ENCODE peak calls at places on chromosomes 11 and 22, in seven cellular contexts. D, V, H, O, F, Z and L are unnamed samples.

GRCh38 chr11:31645747-31646146 is 136.2 kb downstream of the ELP4 start:
- DNase-seq in Z (no peak), V (peak), O (no peak), H (peak), D (no peak), F (peak), L (no peak)

GRCh38 chr11:45930951-45931563 is 8.6 kb downstream of the LARGE2 start:
- DNase-seq in Z (no peak), H (peak), F (no peak), O (no peak), V (no peak), D (no peak), L (no peak)

GRCh38 chr22:38956551-38956950 is 858 bp upstream of the APOBEC3A start:
- DNase-seq in F (no peak), O (no peak), D (no peak), V (no peak), Z (peak), H (no peak), L (no peak)

GRCh38 chr11:28442113-28442512 is 333.9 kb downstream of the METTL15 start:
- DNase-seq in F (no peak), D (no peak), Z (no peak), V (no peak), H (no peak), O (no peak), L (no peak)

GRCh38 chr11:120974980-120975379 is 48.9 kb upstream of the TBCEL start:
- DNase-seq in O (no peak), D (no peak), Z (no peak), F (peak), V (no peak), H (no peak), L (no peak)

GRCh38 chr11:111941963-111942362 is 4.8 kb downstream of the DIXDC1 start:
- DNase-seq in H (peak), V (no peak), F (peak), O (no peak), D (no peak), Z (no peak), L (no peak)

GRCh38 chr11:2102883-2103213 is 36.3 kb downstream of the IGF2 start:
- DNase-seq in D (no peak), V (no peak), F (no peak), H (no peak), Z (peak), O (no peak), L (no peak)

GRCh38 chr11:134272381-134273316 is 3.5 kb upstream of the GLB1L3 start:
- DNase-seq in Z (no peak), O (no peak), F (no peak), H (no peak), D (no peak), V (peak), L (no peak)

GRCh38 chr22:17370036-17370765 is 941 bp downstream of the CECR2 start:
- DNase-seq in H (no peak), D (no peak), V (no peak), F (no peak), Z (no peak), O (no peak), L (no peak)

GRCh38 chr11:86067230-86068137 is 1.4 kb downstream of the PICALM start:
- DNase-seq in Z (no peak), H (peak), O (no peak), D (no peak), V (no peak), F (no peak), L (no peak)

GRCh38 chr11:2175659-2176058 is 4.0 kb upstream of the TH start:
- DNase-seq in Z (no peak), H (peak), O (no peak), D (no peak), F (peak), V (peak), L (no peak)

GRCh38 chr11:16356751-16357365 is 512 bp upstream of the SOX6 start:
- DNase-seq in V (no peak), F (no peak), D (no peak), Z (no peak), O (no peak), H (no peak), L (no peak)

GRCh38 chr11:76670475-76671235 is at the start of gene LRRC32:
- DNase-seq in V (no peak), D (peak), F (no peak), H (no peak), O (no peak), Z (peak), L (no peak)

GRCh38 chr22:22802346-22802970 is 85.2 kb upstream of the IGLL5 start:
- DNase-seq in D (no peak), O (no peak), F (no peak), H (no peak), Z (peak), V (no peak), L (no peak)

GRCh38 chr22:31635638-31636306 is 26.2 kb downstream of the PISD start:
- DNase-seq in D (no peak), Z (no peak), O (no peak), V (no peak), F (no peak), H (no peak), L (no peak)

GRCh38 chr11:2137202-2138071 is 1.8 kb downstream of the IGF2 start:
- DNase-seq in H (peak), Z (no peak), O (no peak), F (peak), D (no peak), V (peak), L (no peak)

GRCh38 chr11:14414470-14415461 is 55.8 kb upstream of the RRAS2 start:
- DNase-seq in H (no peak), F (peak), D (no peak), Z (peak), O (no peak), V (no peak), L (no peak)

GRCh38 chr11:123682976-123683375 is 28.6 kb upstream of the SCN3B start:
- DNase-seq in O (no peak), D (no peak), V (no peak), H (no peak), Z (no peak), F (no peak), L (no peak)

GRCh38 chr11:14443642-14444041 is 56.0 kb downstream of the COPB1 start:
- DNase-seq in H (peak), F (peak), D (no peak), O (no peak), V (no peak), Z (no peak), L (no peak)

GRCh38 chr11:36186340-36186739 is 102.9 kb downstream of the COMMD9 start:
- DNase-seq in V (peak), H (peak), D (no peak), Z (no peak), O (no peak), F (no peak), L (no peak)

GRCh38 chr11:114073506-114074381 is 14.2 kb downstream of the ZBTB16 start:
- DNase-seq in H (no peak), V (no peak), F (no peak), Z (peak), O (no peak), D (no peak), L (no peak)

GRCh38 chr22:41681616-41682015 is 7.1 kb downstream of the SNU13 start:
- DNase-seq in O (no peak), Z (no peak), H (no peak), F (no peak), V (no peak), D (peak), L (no peak)

GRCh38 chr22:35326854-35327562 is 27.3 kb downstream of the TOM1 start:
- DNase-seq in H (no peak), V (no peak), Z (no peak), O (no peak), D (no peak), F (no peak), L (no peak)

GRCh38 chr22:37708580-37709444 is 12.0 kb downstream of the TRIOBP start:
- DNase-seq in F (no peak), Z (no peak), H (no peak), O (no peak), V (no peak), D (no peak), L (no peak)

GRCh38 chr11:117921893-117922292 is 7.3 kb downstream of the TMPRSS13 start:
- DNase-seq in O (no peak), Z (no peak), V (no peak), D (peak), F (no peak), H (no peak), L (no peak)

GRCh38 chr11:67452141-67452952 is at the start of gene GPR152:
- DNase-seq in Z (no peak), O (no peak), F (no peak), V (no peak), D (no peak), H (no peak), L (no peak)

GRCh38 chr11:12276356-12276755 is 101.0 kb upstream of the PARVA start:
- DNase-seq in O (no peak), Z (no peak), H (no peak), F (no peak), V (no peak), D (no peak), L (no peak)